ENCODE peak calls at places on chromosome 2, in four cellular contexts. Q, C, W and H are unnamed samples.

GRCh38 chr2:75428627-75429026 is 132.1 kb downstream of the EVA1A start:
- DNase-seq in Q (no peak), C (no peak), W (no peak), H (no peak)

GRCh38 chr2:215137741-215138340 is 585 bp downstream of the ABCA12 start:
- DNase-seq in Q (no peak), C (no peak), W (peak; percentile 67), H (peak; percentile 95)

GRCh38 chr2:163736433-163737168 is 793 bp upstream of the FIGN start:
- DNase-seq in Q (no peak), C (peak; percentile 61), W (peak; percentile 46), H (no peak)

GRCh38 chr2:8121826-8122505 is 559.9 kb upstream of the ID2 start:
- DNase-seq in Q (peak; percentile 29), C (no peak), W (no peak), H (no peak)

GRCh38 chr2:121175326-121175725 is 109.7 kb downstream of the TFCP2L1 start:
- DNase-seq in Q (no peak), C (no peak), W (no peak), H (no peak)

GRCh38 chr2:70523996-70524965 is 29.3 kb downstream of the TGFA start:
- DNase-seq in Q (peak; percentile 41), C (no peak), W (peak; percentile 64), H (peak; percentile 98)

GRCh38 chr2:203453858-203454451 is 81.1 kb downstream of the RAPH1 start:
- DNase-seq in Q (no peak), C (no peak), W (peak; percentile 80), H (peak; percentile 50)

GRCh38 chr2:169452080-169452479 is 27.2 kb upstream of the BBS5 start:
- DNase-seq in Q (no peak), C (no peak), W (peak; percentile 69), H (peak; percentile 39)

GRCh38 chr2:238927746-238928519 is 80.0 kb downstream of the TWIST2 start:
- DNase-seq in Q (no peak), C (no peak), W (no peak), H (no peak)

GRCh38 chr2:8803658-8804379 is 33.6 kb downstream of the KIDINS220 start:
- DNase-seq in Q (peak; percentile 31), C (no peak), W (peak; percentile 90), H (peak; percentile 97)

GRCh38 chr2:197786010-197786877 is 1.1 kb upstream of the BOLL start:
- DNase-seq in Q (no peak), C (peak; percentile 33), W (no peak), H (no peak)

GRCh38 chr2:68287580-68288441 is 31.9 kb downstream of the CNRIP1 start:
- DNase-seq in Q (no peak), C (peak; percentile 18), W (peak; percentile 79), H (peak; percentile 18)

GRCh38 chr2:200101862-200102261 is 146.5 kb downstream of the MAIP1 start:
- DNase-seq in Q (no peak), C (no peak), W (no peak), H (no peak)

GRCh38 chr2:230319211-230319862 is 7.7 kb upstream of the SP140L start:
- DNase-seq in Q (no peak), C (no peak), W (no peak), H (no peak)

GRCh38 chr2:25306767-25307368 is 34.9 kb downstream of the DNMT3A start:
- DNase-seq in Q (no peak), C (no peak), W (peak; percentile 41), H (peak; percentile 39)

GRCh38 chr2:105052773-105053172 is 14.9 kb downstream of the MRPS9 start:
- DNase-seq in Q (no peak), C (peak; percentile 45), W (peak; percentile 24), H (no peak)

GRCh38 chr2:28319118-28320008 is 73.3 kb upstream of the FOSL2 start:
- DNase-seq in Q (no peak), C (no peak), W (no peak), H (no peak)

GRCh38 chr2:43041661-43042360 is 184.6 kb downstream of the ZFP36L2 start:
- DNase-seq in Q (peak; percentile 89), C (no peak), W (peak; percentile 94), H (peak; percentile 77)

GRCh38 chr2:88127888-88128653 is at the start of gene FABP1:
- DNase-seq in Q (no peak), C (no peak), W (no peak), H (no peak)

GRCh38 chr2:142536501-142536900 is 341.0 kb upstream of the KYNU start:
- DNase-seq in Q (no peak), C (no peak), W (no peak), H (no peak)

GRCh38 chr2:177261115-177261779 is 3.3 kb downstream of the NFE2L2 start:
- DNase-seq in Q (no peak), C (no peak), W (no peak), H (no peak)

GRCh38 chr2:241619602-241620418 is 17.1 kb downstream of the THAP4 start:
- DNase-seq in Q (no peak), C (no peak), W (no peak), H (no peak)

GRCh38 chr2:241618836-241619235 is 18.1 kb downstream of the THAP4 start:
- DNase-seq in Q (no peak), C (no peak), W (no peak), H (no peak)

GRCh38 chr2:241617431-241618154 is 19.4 kb downstream of the THAP4 start:
- DNase-seq in Q (no peak), C (peak; percentile 68), W (peak; percentile 11), H (peak; percentile 39)

GRCh38 chr2:241616168-241617125 is 20.5 kb downstream of the THAP4 start:
- DNase-seq in Q (no peak), C (no peak), W (no peak), H (no peak)

DNA sequence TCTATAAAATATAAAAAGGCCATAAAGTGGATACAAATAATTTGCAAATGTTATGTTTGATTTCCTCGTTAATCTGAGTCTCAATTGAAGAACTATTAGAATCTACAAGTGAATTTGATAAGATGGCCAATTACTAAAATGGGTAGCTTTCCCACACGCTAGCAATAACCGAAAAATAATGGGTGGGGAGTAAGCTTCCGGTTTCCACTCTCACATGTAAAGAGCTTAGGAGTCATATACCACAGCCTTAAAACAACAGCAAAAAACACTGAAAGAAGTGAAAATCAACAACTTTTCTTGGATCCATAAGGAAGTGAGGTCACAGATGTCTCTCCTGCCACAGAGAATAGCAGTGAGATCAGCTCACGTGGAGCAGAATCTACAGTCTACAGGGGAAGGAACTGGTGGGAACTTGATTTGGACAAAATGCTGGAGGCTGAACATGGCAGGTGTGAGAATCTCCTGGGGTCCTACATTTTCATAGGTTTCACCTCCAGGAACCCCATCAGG is 18.6 kb downstream of the THAP4 start:
- DNase-seq in Q (no peak), C (no peak), W (no peak), H (no peak)
- H3K4me3 ChIP-seq in Q (no peak overlapping the region), C (no peak overlapping the region), W (no peak overlapping the region), H (no peak overlapping the region)

DNA sequence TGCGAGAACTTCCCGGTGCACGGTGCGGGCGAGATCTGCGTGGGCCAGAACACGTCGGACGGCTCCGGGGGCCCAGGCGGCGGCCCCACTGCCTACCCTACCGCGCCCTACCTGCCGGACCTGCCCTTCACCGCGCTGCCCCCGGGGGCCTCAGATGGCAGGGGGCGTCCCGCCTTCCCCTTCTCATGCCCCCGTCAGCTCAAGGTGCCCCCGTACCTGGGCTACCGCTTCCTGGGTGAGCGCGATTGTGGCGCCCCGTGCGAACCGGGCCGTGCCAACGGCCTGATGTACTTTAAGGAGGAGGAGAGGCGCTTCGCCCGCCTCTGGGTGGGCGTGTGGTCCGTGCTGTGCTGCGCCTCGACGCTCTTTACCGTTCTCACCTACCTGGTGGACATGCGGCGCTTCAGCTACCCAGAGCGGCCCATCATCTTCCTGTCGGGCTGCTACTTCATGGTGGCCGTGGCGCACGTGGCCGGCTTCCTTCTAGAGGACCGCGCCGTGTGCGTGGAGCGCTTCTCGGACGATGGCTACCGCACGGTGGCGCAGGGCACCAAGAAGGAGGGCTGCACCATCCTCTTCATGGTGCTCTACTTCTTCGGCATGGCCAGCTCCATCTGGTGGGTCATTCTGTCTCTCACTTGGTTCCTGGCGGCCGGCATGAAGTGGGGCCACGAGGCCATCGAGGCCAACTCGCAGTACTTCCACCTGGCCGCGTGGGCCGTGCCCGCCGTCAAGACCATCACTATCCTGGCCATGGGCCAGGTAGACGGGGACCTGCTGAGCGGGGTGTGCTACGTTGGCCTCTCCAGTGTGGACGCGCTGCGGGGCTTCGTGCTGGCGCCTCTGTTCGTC is 1.7 kb downstream of the FZD7 start:
- DNase-seq in Q (no peak), C (peak; percentile 71), W (peak; percentile 68), H (no peak)
- TF ChIP-seq CTCF in Q (peak; percentile 76), C (peak; percentile 20), W (peak; percentile 27), H (peak; percentile 27)

DNA sequence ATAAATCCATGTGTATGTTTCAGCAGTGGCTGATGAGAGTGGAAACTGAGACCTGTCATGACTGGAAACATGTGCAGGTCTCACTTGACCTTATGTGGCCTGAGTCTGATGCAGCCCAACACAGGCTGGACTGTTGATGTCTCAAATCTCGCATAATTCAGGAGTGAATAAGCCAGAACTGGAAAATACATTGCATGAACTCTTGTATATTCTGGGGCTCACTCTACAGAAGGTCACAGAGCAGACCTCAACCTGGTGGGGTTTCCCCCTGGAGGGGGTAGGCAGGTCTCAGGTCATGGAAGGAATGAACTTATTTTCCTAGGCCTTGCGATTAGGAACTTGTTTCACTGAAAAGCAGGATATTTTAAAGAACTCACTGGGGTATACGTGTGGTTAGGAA is 146.3 kb upstream of the THUMPD2 start:
- DNase-seq in Q (no peak), C (no peak), W (no peak), H (no peak)
- H3K4me3 ChIP-seq in Q (no peak overlapping the region), C (no peak overlapping the region), W (no peak overlapping the region), H (no peak overlapping the region)

DNA sequence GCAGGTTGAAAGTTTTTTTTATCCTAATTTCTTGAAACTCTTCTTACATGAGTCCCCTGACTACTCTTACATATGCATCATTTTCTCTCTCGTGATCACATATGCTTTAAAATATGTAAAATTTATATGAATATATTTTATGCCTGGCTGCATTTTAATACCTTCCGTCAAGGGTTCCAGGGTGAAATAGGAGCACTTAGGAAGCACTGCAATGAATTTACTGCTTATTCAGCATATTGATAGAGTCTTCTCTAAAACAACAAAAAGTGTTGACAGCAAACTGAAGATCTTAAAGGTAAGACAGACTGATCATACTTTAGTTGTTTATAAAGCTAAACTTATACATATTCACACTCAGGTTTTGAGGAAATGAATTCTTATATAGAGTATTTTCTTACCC is 1191.6 kb upstream of the CRIM1 start:
- DNase-seq in Q (no peak), C (no peak), W (no peak), H (no peak)
- TF ChIP-seq CTCF in Q (no peak), C (no peak), W (no peak), H (no peak)

GRCh38 chr2:232928564-232929302 is 58.7 kb downstream of the SNORC start:
- DNase-seq in Q (no peak), C (no peak), W (no peak), H (no peak)
- H3K4me3 ChIP-seq in Q (no peak overlapping the region), C (peak overlapping the region; percentile 25), W (no peak overlapping the region), H (no peak overlapping the region)

GRCh38 chr2:157509755-157510154 is 65.9 kb upstream of the CYTIP start:
- DNase-seq in Q (no peak), C (no peak), W (no peak), H (no peak)
- TF ChIP-seq CTCF in Q (no peak), C (no peak), W (no peak), H (no peak)

GRCh38 chr2:64327129-64327509 is 126.8 kb upstream of the LGALSL start:
- DNase-seq in Q (no peak), C (no peak), W (no peak), H (peak; percentile 79)
- H3K4me3 ChIP-seq in Q (no peak overlapping the region), C (peak overlapping the region; percentile 27), W (no peak overlapping the region), H (no peak overlapping the region)